ENCODE peak calls at places on chromosomes 16 and 17, in five cellular contexts. One of them, this sample, is unnamed.
A peak's percentile ranks its signal among the peaks of the same experiment; 100 is the strongest.

GRCh38 chr16:89209522-89210044 is 7.9 kb upstream of the ZNF778 start:
- DNase-seq in H9: no peak
- DNase-seq in H1: no peak
- DNase-seq in IMR-90: no peak
- DNase-seq in neuronal stem cell: no peak
- DNase-seq in this sample: no peak

GRCh38 chr17:13562271-13562800 is 39.4 kb downstream of the HS3ST3A1 start:
- DNase-seq in H9: no peak
- DNase-seq in H1: no peak
- DNase-seq in IMR-90: peak; percentile 97
- DNase-seq in neuronal stem cell: no peak
- DNase-seq in this sample: peak; percentile 91

GRCh38 chr17:57989011-57989345 is 924 bp upstream of the VEZF1 start:
- DNase-seq in H9: no peak
- DNase-seq in H1: no peak
- DNase-seq in IMR-90: peak; percentile 50
- DNase-seq in neuronal stem cell: no peak
- DNase-seq in this sample: peak; percentile 72

GRCh38 chr17:66375121-66375520 is 72.7 kb downstream of the PRKCA start:
- DNase-seq in H9: no peak
- DNase-seq in H1: no peak
- DNase-seq in IMR-90: no peak
- DNase-seq in neuronal stem cell: no peak
- DNase-seq in this sample: no peak

GRCh38 chr17:58268774-58269556 is 11.8 kb downstream of the MPO start:
- DNase-seq in H9: no peak
- DNase-seq in H1: no peak
- DNase-seq in IMR-90: no peak
- DNase-seq in neuronal stem cell: no peak
- DNase-seq in this sample: no peak

GRCh38 chr16:84864266-84864955 is 44.6 kb downstream of the CRISPLD2 start:
- DNase-seq in H9: no peak
- DNase-seq in H1: no peak
- DNase-seq in IMR-90: no peak
- DNase-seq in neuronal stem cell: no peak
- DNase-seq in this sample: no peak

GRCh38 chr17:43800736-43801135 is 20.5 kb downstream of the CFAP97D1 start:
- DNase-seq in H9: no peak
- DNase-seq in H1: no peak
- DNase-seq in IMR-90: no peak
- DNase-seq in neuronal stem cell: no peak
- DNase-seq in this sample: no peak

GRCh38 chr16:77434365-77435239 is at the start of gene ADAMTS18:
- DNase-seq in H9: peak; percentile 66
- DNase-seq in H1: no peak
- DNase-seq in IMR-90: no peak
- DNase-seq in neuronal stem cell: peak; percentile 30
- DNase-seq in this sample: no peak

GRCh38 chr16:87951550-87952538 is 610 bp downstream of the BANP start:
- DNase-seq in H9: no peak
- DNase-seq in H1: no peak
- DNase-seq in IMR-90: no peak
- DNase-seq in neuronal stem cell: peak; percentile 38
- DNase-seq in this sample: peak; percentile 41

GRCh38 chr17:19411641-19412040 is 609 bp downstream of the RNF112 start:
- DNase-seq in H9: no peak
- DNase-seq in H1: no peak
- DNase-seq in IMR-90: no peak
- DNase-seq in neuronal stem cell: no peak
- DNase-seq in this sample: no peak

GRCh38 chr16:30768583-30769181 is 6.6 kb downstream of the RNF40 start:
- DNase-seq in H9: no peak
- DNase-seq in H1: no peak
- DNase-seq in IMR-90: no peak
- DNase-seq in neuronal stem cell: no peak
- DNase-seq in this sample: no peak

GRCh38 chr16:85448557-85449194 is 164.4 kb upstream of the GSE1 start:
- DNase-seq in H9: no peak
- DNase-seq in H1: no peak
- DNase-seq in IMR-90: no peak
- DNase-seq in neuronal stem cell: no peak
- DNase-seq in this sample: no peak

GRCh38 chr17:8234361-8235270 is 13.2 kb downstream of the CTC1 start:
- DNase-seq in H9: no peak
- DNase-seq in H1: no peak
- DNase-seq in IMR-90: no peak
- DNase-seq in neuronal stem cell: no peak
- DNase-seq in this sample: no peak

GRCh38 chr16:86682219-86682904 is 104.0 kb downstream of the FOXL1 start:
- DNase-seq in H9: no peak
- DNase-seq in H1: no peak
- DNase-seq in IMR-90: no peak
- DNase-seq in neuronal stem cell: no peak
- DNase-seq in this sample: no peak

GRCh38 chr16:1548727-1549126 is 15.3 kb downstream of the TMEM204 start:
- DNase-seq in H9: no peak
- DNase-seq in H1: no peak
- DNase-seq in IMR-90: no peak
- DNase-seq in neuronal stem cell: no peak
- DNase-seq in this sample: no peak

GRCh38 chr17:71522383-71522782 is 598.4 kb upstream of the SOX9 start:
- DNase-seq in H9: no peak
- DNase-seq in H1: no peak
- DNase-seq in IMR-90: no peak
- DNase-seq in neuronal stem cell: no peak
- DNase-seq in this sample: no peak

GRCh38 chr17:37818689-37819088 is 73.8 kb upstream of the HNF1B start:
- DNase-seq in H9: no peak
- DNase-seq in H1: no peak
- DNase-seq in IMR-90: peak; percentile 89
- DNase-seq in neuronal stem cell: no peak
- DNase-seq in this sample: no peak

GRCh38 chr17:70588003-70588402 is 418.7 kb downstream of the KCNJ2 start:
- DNase-seq in H9: no peak
- DNase-seq in H1: no peak
- DNase-seq in IMR-90: no peak
- DNase-seq in neuronal stem cell: no peak
- DNase-seq in this sample: peak; percentile 24

GRCh38 chr17:42018339-42018738 is 1.1 kb upstream of the DNAJC7 start:
- DNase-seq in H9: peak; percentile 80
- DNase-seq in H1: no peak
- DNase-seq in IMR-90: no peak
- DNase-seq in neuronal stem cell: no peak
- DNase-seq in this sample: no peak

GRCh38 chr17:7961436-7961835 is 29.4 kb downstream of the CNTROB start:
- DNase-seq in H9: no peak
- DNase-seq in H1: no peak
- DNase-seq in IMR-90: no peak
- DNase-seq in neuronal stem cell: no peak
- DNase-seq in this sample: no peak

GRCh38 chr16:56428087-56428486 is 2.7 kb upstream of the AMFR start:
- DNase-seq in H9: no peak
- DNase-seq in H1: no peak
- DNase-seq in IMR-90: no peak
- DNase-seq in neuronal stem cell: no peak
- DNase-seq in this sample: no peak

GRCh38 chr17:14359251-14359939 is 58.5 kb downstream of the HS3ST3B1 start:
- DNase-seq in H9: peak; percentile 61
- DNase-seq in H1: no peak
- DNase-seq in IMR-90: no peak
- DNase-seq in neuronal stem cell: no peak
- DNase-seq in this sample: peak; percentile 35

GRCh38 chr17:32870027-32870670 is 6.8 kb downstream of the MYO1D start:
- DNase-seq in H9: no peak
- DNase-seq in H1: no peak
- DNase-seq in IMR-90: no peak
- DNase-seq in neuronal stem cell: no peak
- DNase-seq in this sample: peak; percentile 36

GRCh38 chr16:11240636-11241473 is 15.1 kb downstream of the SOCS1 start:
- DNase-seq in H9: peak; percentile 54
- DNase-seq in H1: no peak
- DNase-seq in IMR-90: no peak
- DNase-seq in neuronal stem cell: no peak
- DNase-seq in this sample: no peak

GRCh38 chr17:50205931-50206505 is 4.6 kb upstream of the COL1A1 start:
- DNase-seq in H9: no peak
- DNase-seq in H1: no peak
- DNase-seq in IMR-90: no peak
- DNase-seq in neuronal stem cell: no peak
- DNase-seq in this sample: no peak

GRCh38 chr17:5695480-5695879 is 111.2 kb upstream of the NLRP1 start:
- DNase-seq in H9: peak; percentile 70
- DNase-seq in H1: no peak
- DNase-seq in IMR-90: no peak
- DNase-seq in neuronal stem cell: no peak
- DNase-seq in this sample: no peak
- H2AK5ac ChIP-seq in H9: no peak overlapping the region
- H2AK5ac ChIP-seq in H1: no peak overlapping the region
- H2AK5ac ChIP-seq in IMR-90: no peak overlapping the region
- H2AK5ac ChIP-seq in neuronal stem cell: no peak overlapping the region
- H2AK5ac ChIP-seq in this sample: no peak overlapping the region

GRCh38 chr17:39736319-39737165 is 1.2 kb upstream of the GRB7 start:
- DNase-seq in H9: no peak
- DNase-seq in H1: no peak
- DNase-seq in IMR-90: no peak
- DNase-seq in neuronal stem cell: no peak
- DNase-seq in this sample: no peak
- H2AK5ac ChIP-seq in H9: no peak overlapping the region
- H2AK5ac ChIP-seq in H1: no peak overlapping the region
- H2AK5ac ChIP-seq in IMR-90: no peak overlapping the region
- H2AK5ac ChIP-seq in neuronal stem cell: no peak overlapping the region
- H2AK5ac ChIP-seq in this sample: no peak overlapping the region

GRCh38 chr17:1714488-1714979 is 4.4 kb upstream of the TLCD2 start:
- DNase-seq in H9: peak; percentile 98
- DNase-seq in H1: peak; percentile 67
- DNase-seq in IMR-90: peak; percentile 97
- DNase-seq in neuronal stem cell: peak; percentile 92
- DNase-seq in this sample: peak; percentile 95

GRCh38 chr17:1715803-1716075 is 5.6 kb upstream of the TLCD2 start:
- DNase-seq in H9: no peak
- DNase-seq in H1: no peak
- DNase-seq in IMR-90: no peak
- DNase-seq in neuronal stem cell: no peak
- DNase-seq in this sample: no peak

GRCh38 chr17:1716076-1716911 is 6.1 kb upstream of the TLCD2 start:
- DNase-seq in H9: peak; percentile 100
- DNase-seq in H1: peak; percentile 100
- DNase-seq in IMR-90: peak; percentile 100
- DNase-seq in neuronal stem cell: peak; percentile 100
- DNase-seq in this sample: peak; percentile 100

GRCh38 chr17:1713878-1714487 is 3.8 kb upstream of the TLCD2 start:
- DNase-seq in H9: peak; percentile 93
- DNase-seq in H1: no peak
- DNase-seq in IMR-90: peak; percentile 32
- DNase-seq in neuronal stem cell: peak; percentile 59
- DNase-seq in this sample: peak; percentile 50

GRCh38 chr17:1714980-1715802 is 5.0 kb upstream of the TLCD2 start:
- DNase-seq in H9: peak; percentile 86
- DNase-seq in H1: no peak
- DNase-seq in IMR-90: peak; percentile 88
- DNase-seq in neuronal stem cell: no peak
- DNase-seq in this sample: peak; percentile 91
- H2AK5ac ChIP-seq in H9: no peak overlapping the region
- H2AK5ac ChIP-seq in H1: no peak overlapping the region
- H2AK5ac ChIP-seq in IMR-90: peak overlapping the region; percentile 87
- H2AK5ac ChIP-seq in neuronal stem cell: no peak overlapping the region
- H2AK5ac ChIP-seq in this sample: peak overlapping the region; percentile 32

GRCh38 chr17:81037026-81037782 is 2.3 kb downstream of the BAIAP2 start:
- DNase-seq in H9: no peak
- DNase-seq in H1: no peak
- DNase-seq in IMR-90: no peak
- DNase-seq in neuronal stem cell: no peak
- DNase-seq in this sample: peak; percentile 26

GRCh38 chr17:81034779-81035388 is at the start of gene BAIAP2:
- DNase-seq in H9: peak; percentile 98
- DNase-seq in H1: peak; percentile 77
- DNase-seq in IMR-90: peak; percentile 90
- DNase-seq in neuronal stem cell: peak; percentile 95
- DNase-seq in this sample: peak; percentile 93

GRCh38 chr17:81034168-81034777 is 678 bp upstream of the BAIAP2 start:
- DNase-seq in H9: peak; percentile 64
- DNase-seq in H1: no peak
- DNase-seq in IMR-90: no peak
- DNase-seq in neuronal stem cell: no peak
- DNase-seq in this sample: peak; percentile 27

GRCh38 chr17:81036128-81036891 is 1.4 kb downstream of the BAIAP2 start:
- DNase-seq in H9: no peak
- DNase-seq in H1: no peak
- DNase-seq in IMR-90: no peak
- DNase-seq in neuronal stem cell: no peak
- DNase-seq in this sample: peak; percentile 28

DNA sequence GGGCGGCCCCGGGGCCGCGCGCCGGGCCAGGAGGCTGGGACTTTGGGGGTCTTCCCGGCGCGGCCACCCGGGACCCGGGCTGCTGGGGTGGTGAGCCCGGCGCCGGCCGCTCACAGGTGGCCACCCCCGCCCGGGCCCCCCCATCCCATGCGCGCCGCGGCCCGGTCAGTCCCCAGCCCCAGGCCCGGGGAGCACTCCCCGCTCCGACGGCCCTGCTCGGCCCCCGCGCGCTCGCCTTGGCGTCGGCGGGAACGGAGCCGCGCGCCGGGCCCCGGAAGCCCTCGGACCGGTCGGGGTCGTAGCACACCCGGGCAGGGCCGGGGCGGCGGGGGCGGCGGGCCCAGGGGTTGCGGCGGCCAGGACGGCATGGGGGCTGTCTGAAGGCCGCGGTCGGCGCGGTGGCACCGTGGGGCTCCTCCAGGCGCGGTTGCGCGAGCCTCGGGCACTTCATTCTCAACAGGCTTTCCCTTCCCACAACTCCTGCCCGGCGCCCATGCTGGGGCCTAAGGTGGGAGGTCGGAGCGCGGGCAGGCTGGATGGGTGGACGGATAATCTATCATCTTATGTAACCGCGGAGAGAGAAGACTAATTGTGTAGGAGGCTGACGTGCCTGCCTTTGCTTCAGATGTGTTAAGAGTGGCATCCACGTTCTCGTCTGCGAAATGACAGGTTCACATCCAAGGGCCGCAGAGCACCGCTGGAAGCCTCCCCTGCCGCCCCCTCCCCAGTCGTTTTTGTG is 607 bp downstream of the BAIAP2 start:
- DNase-seq in H9: no peak
- DNase-seq in H1: no peak
- DNase-seq in IMR-90: no peak
- DNase-seq in neuronal stem cell: no peak
- DNase-seq in this sample: peak; percentile 46
- H2AK5ac ChIP-seq in H9: no peak overlapping the region
- H2AK5ac ChIP-seq in H1: no peak overlapping the region
- H2AK5ac ChIP-seq in IMR-90: peak overlapping the region; percentile 23
- H2AK5ac ChIP-seq in neuronal stem cell: peak overlapping the region; percentile 40
- H2AK5ac ChIP-seq in this sample: no peak overlapping the region

This sample was measured in mesenchymal stem cell.